ENCODE peak calls at places on chromosomes 5 and 9, in ten cellular contexts. F is mesothelial cell of epicardium; A is IMR-90; D is glutamatergic neuron; W is stomach; Z is fibroblast of the aortic adventitia; T is neural crest cell; O is fibroblast of mammary gland; R is brain microvascular endothelial cell; I is CD4-positive, alpha-beta T cell. P is an unnamed sample.
A peak's percentile ranks its signal among the peaks of the same experiment; 100 is the strongest.

GRCh38 chr9:78972303-78973002 is 599.3 kb upstream of the TLE4 start:
- DNase-seq in F (no peak), A (no peak), D (no peak), W (no peak), Z (no peak), T (no peak), O (no peak), R (no peak), I (no peak), P (no peak)

GRCh38 chr5:102670224-102670836 is 84.8 kb upstream of the PAM start:
- DNase-seq in F (no peak), A (no peak), D (peak; percentile 45), W (no peak), Z (peak; percentile 17), T (peak; percentile 49), O (peak; percentile 49), R (peak; percentile 14), I (no peak), P (no peak)

GRCh38 chr9:129712595-129713524 is 40.0 kb downstream of the PTGES start:
- DNase-seq in F (no peak), A (peak; percentile 87), D (peak; percentile 61), W (no peak), Z (peak; percentile 84), T (no peak), O (peak; percentile 94), R (peak; percentile 64), I (no peak), P (no peak)

GRCh38 chr5:157033071-157033583 is 25.8 kb downstream of the HAVCR1 start:
- DNase-seq in F (no peak), A (no peak), D (no peak), W (no peak), Z (no peak), T (no peak), O (no peak), R (no peak), I (no peak), P (no peak)

GRCh38 chr9:113907282-113907681 is 31.2 kb downstream of the ZNF618 start:
- DNase-seq in F (no peak), A (no peak), D (no peak), W (peak; percentile 81), Z (no peak), T (no peak), O (no peak), R (no peak), I (no peak), P (no peak)

GRCh38 chr9:111621895-111622480 is 9.1 kb upstream of the DNAJC25 start:
- DNase-seq in F (no peak), A (peak; percentile 64), D (peak; percentile 43), W (peak; percentile 45), Z (peak; percentile 73), T (no peak), O (peak; percentile 59), R (peak; percentile 58), I (peak; percentile 30), P (no peak)

GRCh38 chr5:89337-90286 is 2.4 kb upstream of the PLEKHG4B start:
- DNase-seq in F (peak; percentile 28), A (no peak), D (peak; percentile 11), W (no peak), Z (no peak), T (no peak), O (no peak), R (no peak), I (no peak), P (no peak)

GRCh38 chr9:123569343-123569694 is 213.3 kb downstream of the CRB2 start:
- DNase-seq in F (no peak), A (no peak), D (no peak), W (no peak), Z (no peak), T (no peak), O (peak; percentile 26), R (no peak), I (no peak), P (no peak)

GRCh38 chr9:94534901-94535300 is 20.0 kb upstream of the PCAT7 start:
- DNase-seq in F (no peak), A (no peak), D (no peak), W (no peak), Z (peak; percentile 71), T (no peak), O (peak; percentile 55), R (no peak), I (no peak), P (no peak)

GRCh38 chr5:59423021-59423420 is 470.5 kb downstream of the PDE4D start:
- DNase-seq in F (no peak), A (no peak), D (no peak), W (no peak), Z (no peak), T (no peak), O (peak; percentile 53), R (peak; percentile 64), I (no peak), P (no peak)

GRCh38 chr9:12993432-12993831 is 218.6 kb downstream of the LURAP1L start:
- DNase-seq in F (no peak), A (peak; percentile 36), D (no peak), W (no peak), Z (peak; percentile 18), T (no peak), O (no peak), R (no peak), I (no peak), P (no peak)

GRCh38 chr9:12989669-12990068 is 214.8 kb downstream of the LURAP1L start:
- DNase-seq in F (no peak), A (no peak), D (no peak), W (no peak), Z (no peak), T (no peak), O (no peak), R (no peak), I (no peak), P (no peak)

DNA sequence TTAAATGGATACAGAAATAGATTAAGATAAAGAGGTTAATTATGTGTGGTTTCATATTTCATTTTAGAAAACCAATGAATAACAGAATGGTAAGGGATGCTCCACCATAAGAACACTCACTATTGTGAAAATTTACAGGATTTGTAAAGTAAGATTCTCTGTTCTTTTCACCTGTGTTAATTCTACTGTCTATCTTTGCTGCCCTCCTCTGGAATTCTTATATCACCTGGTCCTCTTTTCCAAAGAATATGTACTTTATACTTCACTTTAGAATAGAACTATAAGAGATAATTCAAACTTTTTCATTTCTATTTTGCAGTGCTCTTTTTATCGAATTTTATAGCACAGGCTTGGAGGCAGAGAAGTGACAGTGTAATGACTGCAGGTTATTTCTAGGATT is 213.4 kb downstream of the LURAP1L start:
- DNase-seq in F (no peak), A (no peak), D (no peak), W (no peak), Z (no peak), T (no peak), O (no peak), R (no peak), I (no peak), P (no peak)
- TF ChIP-seq CTCF in F (no peak), A (no peak), D (no peak), W (no peak), Z (no peak), T (no peak), O (no peak), R (no peak), I (no peak), P (no peak)

DNA sequence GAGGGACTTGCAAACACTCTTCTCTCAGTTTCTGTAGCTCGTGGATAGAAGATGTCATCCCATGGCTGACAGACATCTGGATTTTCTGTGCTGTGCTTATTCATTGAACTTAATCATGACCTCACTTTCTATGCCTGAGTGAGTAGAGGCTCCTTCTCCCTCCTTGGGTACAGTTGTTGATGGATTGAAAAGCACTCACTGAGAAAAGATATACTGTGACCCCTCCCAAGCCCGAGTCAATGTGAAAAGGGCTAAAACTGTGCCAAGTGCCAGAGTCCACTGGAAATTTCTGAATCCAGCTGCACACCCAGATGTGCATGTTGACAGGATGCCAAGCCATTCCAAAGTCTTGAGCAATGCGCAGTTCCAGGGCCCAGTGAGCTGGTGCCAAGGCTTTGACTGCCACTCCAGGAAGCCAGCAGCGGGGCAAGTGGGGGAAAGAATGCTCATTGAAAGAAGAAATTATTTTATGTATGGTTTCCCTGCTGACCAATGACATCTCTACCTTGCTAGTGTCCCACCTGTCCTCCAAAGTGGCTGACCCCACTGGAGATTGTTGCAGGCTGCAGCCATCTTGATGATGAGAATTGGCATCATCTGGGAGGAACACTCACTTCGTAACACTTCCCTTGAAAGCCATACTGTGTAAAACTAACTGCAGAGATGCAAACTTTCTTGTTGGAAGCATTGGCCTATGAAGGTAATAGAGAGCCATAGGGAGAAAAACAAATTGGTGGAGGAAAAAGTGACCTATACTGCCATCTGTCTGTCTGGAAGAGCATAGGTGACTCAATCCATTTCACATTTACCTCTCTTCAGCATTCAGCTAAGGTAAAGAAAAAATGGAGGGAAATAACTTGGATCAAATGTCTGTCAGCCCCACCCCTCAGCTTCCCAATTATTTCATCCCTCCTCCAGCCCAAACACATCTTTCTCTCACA is 473.2 kb downstream of the NTRK2 start:
- DNase-seq in F (no peak), A (no peak), D (no peak), W (no peak), Z (peak; percentile 27), T (no peak), O (peak; percentile 2), R (no peak), I (no peak), P (no peak)
- TF ChIP-seq CTCF in F (peak; percentile 53), A (no peak), D (peak; percentile 40), W (peak; percentile 23), Z (peak; percentile 6), T (peak; percentile 69), O (peak; percentile 28), R (peak; percentile 39), I (no peak), P (peak; percentile 30)

GRCh38 chr5:51479840-51480239 is 96.6 kb downstream of the ISL1 start:
- DNase-seq in F (no peak), A (no peak), D (no peak), W (no peak), Z (no peak), T (no peak), O (no peak), R (no peak), I (no peak), P (no peak)
- TF ChIP-seq CTCF in F (no peak), A (no peak), D (no peak), W (no peak), Z (no peak), T (no peak), O (no peak), R (no peak), I (no peak), P (no peak)

DNA sequence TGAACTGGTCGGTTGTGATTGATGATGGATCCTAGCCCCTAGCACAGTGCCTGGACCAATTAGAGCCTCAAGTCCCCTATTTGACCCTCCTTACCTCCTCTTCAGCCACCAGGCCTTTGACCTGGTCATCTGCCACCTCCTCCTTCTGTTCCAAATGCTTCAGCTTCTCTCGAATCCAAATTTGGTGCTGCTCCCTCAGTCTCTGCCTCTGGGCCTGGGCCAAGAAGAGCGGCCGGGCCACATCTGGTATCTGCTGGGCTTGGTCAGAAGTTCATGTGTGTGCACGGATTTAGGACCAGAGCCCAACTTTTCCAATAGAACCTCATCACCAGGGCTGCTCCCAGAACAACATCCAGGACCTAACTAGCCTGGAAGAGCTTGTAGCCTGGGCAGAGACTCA is 6.5 kb downstream of the SLC35A4 start:
- DNase-seq in F (no peak), A (no peak), D (no peak), W (no peak), Z (no peak), T (no peak), O (no peak), R (no peak), I (no peak), P (no peak)
- TF ChIP-seq CTCF in F (no peak), A (no peak), D (no peak), W (no peak), Z (no peak), T (no peak), O (no peak), R (no peak), I (no peak), P (no peak)